ENCODE peak calls at places on chromosomes 1 and 21, in eight cellular contexts. A, R, U, Z, T, G, K and S are unnamed samples.

GRCh38 chr1:76784502-76784901 is 82.8 kb upstream of the ST6GALNAC5 start:
- DNase-seq in A (no peak), R (no peak), U (no peak), Z (no peak), T (no peak), G (no peak), K (no peak), S (no peak)

GRCh38 chr1:156559797-156560112 is 12.6 kb downstream of the IQGAP3 start:
- DNase-seq in A (no peak), R (no peak), U (no peak), Z (no peak), T (no peak), G (no peak), K (no peak), S (no peak)

GRCh38 chr1:181170194-181170593 is 81.7 kb downstream of the IER5 start:
- DNase-seq in A (no peak), R (no peak), U (no peak), Z (no peak), T (no peak), G (no peak), K (no peak), S (no peak)

GRCh38 chr1:174077755-174078490 is 55.8 kb upstream of the RC3H1 start:
- DNase-seq in A (no peak), R (no peak), U (no peak), Z (peak), T (no peak), G (no peak), K (no peak), S (no peak)

GRCh38 chr1:157369808-157370521 is 182.3 kb downstream of the FCRL5 start:
- DNase-seq in A (peak), R (peak), U (peak), Z (peak), T (peak), G (no peak), K (peak), S (no peak)

GRCh38 chr1:36874271-36875017 is 159.9 kb downstream of the GRIK3 start:
- DNase-seq in A (no peak), R (no peak), U (no peak), Z (no peak), T (no peak), G (no peak), K (no peak), S (no peak)

GRCh38 chr1:6373961-6374720 is 19.4 kb downstream of the ACOT7 start:
- DNase-seq in A (no peak), R (no peak), U (no peak), Z (no peak), T (no peak), G (no peak), K (no peak), S (no peak)

GRCh38 chr1:61612600-61612999 is 112.3 kb downstream of the TM2D1 start:
- DNase-seq in A (no peak), R (no peak), U (no peak), Z (no peak), T (no peak), G (no peak), K (no peak), S (no peak)

GRCh38 chr1:60765204-60765603 is 317.2 kb upstream of the NFIA start:
- DNase-seq in A (peak), R (no peak), U (no peak), Z (peak), T (peak), G (no peak), K (no peak), S (no peak)

GRCh38 chr21:45945868-45946210 is 35.7 kb upstream of the COL6A1 start:
- DNase-seq in A (no peak), R (no peak), U (no peak), Z (no peak), T (no peak), G (no peak), K (no peak), S (no peak)